ENCODE peak calls at places on chromosome 18, in four cellular contexts. T is T-cell, J is pancreas, E is sciatic nerve. P is an unnamed sample.

GRCh38 chr18:63889641-63890040 is 2.1 kb downstream of the SERPINB2 start:
- ATAC-seq in E (no peak), T (no peak), J (no peak), P (no peak)

GRCh38 chr18:55000529-55000928 is 41.3 kb upstream of the CCDC68 start:
- ATAC-seq in J (no peak), T (no peak), E (no peak), P (no peak)

GRCh38 chr18:78986018-78986481 is 6.4 kb downstream of the SALL3 start:
- ATAC-seq in T (no peak), E (peak), J (no peak), P (no peak)

GRCh38 chr18:26548144-26549102 is at the start of gene KCTD1:
- ATAC-seq in J (peak), E (peak), T (peak), P (peak)

GRCh38 chr18:59123588-59124369 is 15.9 kb upstream of the SEC11C start:
- ATAC-seq in T (no peak), J (no peak), E (no peak), P (peak)

GRCh38 chr18:45588284-45588683 is 27.0 kb upstream of the SLC14A2 start:
- ATAC-seq in T (no peak), E (no peak), J (no peak), P (no peak)

GRCh38 chr18:76490701-76491171 is 4.3 kb downstream of the ZNF516 start:
- ATAC-seq in T (peak), J (no peak), E (no peak), P (no peak)

GRCh38 chr18:10490401-10491289 is 35.2 kb upstream of the NAPG start:
- ATAC-seq in J (no peak), E (no peak), T (peak), P (peak)

GRCh38 chr18:79543861-79544385 is 135.7 kb upstream of the CTDP1 start:
- ATAC-seq in T (no peak), J (no peak), E (no peak), P (no peak)

GRCh38 chr18:73318732-73319479 is 451.1 kb upstream of the NETO1 start:
- ATAC-seq in E (no peak), J (peak), T (no peak), P (no peak)

GRCh38 chr18:21391074-21391673 is 149.1 kb downstream of the GREB1L start:
- ATAC-seq in J (no peak), E (no peak), T (no peak), P (peak)

GRCh38 chr18:48048251-48048650 is 117.8 kb upstream of the SMAD2 start:
- ATAC-seq in E (no peak), J (no peak), T (no peak), P (no peak)

GRCh38 chr18:57416542-57416941 is 18.6 kb upstream of the ONECUT2 start:
- ATAC-seq in T (no peak), J (no peak), E (no peak), P (no peak)

GRCh38 chr18:35497334-35498197 is at the start of gene INO80C:
- ATAC-seq in J (peak), T (peak), E (peak), P (peak)

GRCh38 chr18:73597832-73598615 is 549.6 kb downstream of the FBXO15 start:
- ATAC-seq in E (no peak), J (no peak), T (no peak), P (no peak)

GRCh38 chr18:48228301-48228715 is 180.9 kb downstream of the ZBTB7C start:
- ATAC-seq in T (no peak), J (no peak), E (peak), P (no peak)

GRCh38 chr18:13548944-13549878 is 177.1 kb downstream of the FAM210A start:
- ATAC-seq in T (no peak), E (peak), J (no peak), P (no peak)

GRCh38 chr18:25123438-25124225 is 228.3 kb downstream of the ZNF521 start:
- ATAC-seq in T (no peak), J (no peak), E (no peak), P (no peak)

GRCh38 chr18:8847900-8848299 is 142.5 kb downstream of the MTCL1 start:
- ATAC-seq in E (no peak), T (no peak), J (no peak), P (no peak)

GRCh38 chr18:44556296-44556695 is 124.4 kb upstream of the SETBP1 start:
- ATAC-seq in T (no peak), J (no peak), E (no peak), P (no peak)

GRCh38 chr18:48674758-48675157 is 135.9 kb downstream of the CTIF start:
- ATAC-seq in E (no peak), J (no peak), T (no peak), P (no peak)

GRCh38 chr18:48955528-48956261 is 4.9 kb upstream of the SMAD7 start:
- ATAC-seq in T (no peak), J (no peak), E (peak), P (no peak)

GRCh38 chr18:13260927-13261471 is 42.4 kb downstream of the LDLRAD4 start:
- ATAC-seq in T (no peak), J (no peak), E (peak), P (no peak)

GRCh38 chr18:8754995-8755955 is 49.9 kb downstream of the MTCL1 start:
- ATAC-seq in T (peak), J (peak), E (no peak), P (peak)

GRCh38 chr18:53422896-53423295 is 801.6 kb downstream of the MBD2 start:
- ATAC-seq in E (no peak), J (no peak), T (no peak), P (no peak)

GRCh38 chr18:57210711-57211411 is 64.0 kb downstream of the BOD1L2 start:
- ATAC-seq in E (no peak), J (no peak), T (no peak), P (no peak)

GRCh38 chr18:58567453-58568196 is 61.3 kb downstream of the ALPK2 start:
- ATAC-seq in J (peak), T (no peak), E (peak), P (no peak)

GRCh38 chr18:51135795-51136194 is 61.7 kb downstream of the MEX3C start:
- ATAC-seq in E (peak), T (peak), J (no peak), P (no peak)

GRCh38 chr18:58202406-58202730 is 158.3 kb downstream of the NEDD4L start:
- ATAC-seq in E (no peak), T (no peak), J (no peak), P (no peak)

GRCh38 chr18:74083071-74083954 is 64.3 kb downstream of the FBXO15 start:
- ATAC-seq in J (no peak), E (peak), T (peak), P (no peak)

GRCh38 chr18:13445241-13445897 is 226.8 kb downstream of the LDLRAD4 start:
- ATAC-seq in E (no peak), T (no peak), J (no peak), P (no peak)

P was measured in activated T-helper 17 cell treated with anti-CD3 and anti-CD28 coated beads, Interleukin-2, amount 50 U/mL, for 72 hours.